ENCODE peak calls at places on chromosomes 3 and 15, in five cellular contexts. R, L, H, B and F are unnamed samples.

GRCh38 chr3:130811552-130811951 is 64.9 kb upstream of the PIK3R4 start:
- DNase-seq in R (no peak), L (no peak), H (no peak), B (no peak), F (no peak)

GRCh38 chr3:131110087-131110486 is 83.4 kb downstream of the NEK11 start:
- DNase-seq in R (peak; percentile 80), L (no peak), H (no peak), B (peak; percentile 62), F (no peak)

GRCh38 chr3:123723527-123724168 is 138.8 kb upstream of the HACD2 start:
- DNase-seq in R (peak; percentile 91), L (no peak), H (peak; percentile 54), B (peak; percentile 66), F (peak; percentile 88)

GRCh38 chr3:59749291-59749690 is 699.5 kb upstream of the CFAP20DC start:
- DNase-seq in R (no peak), L (no peak), H (no peak), B (no peak), F (peak; percentile 46)

GRCh38 chr3:15636028-15636709 is 34.6 kb downstream of the BTD start:
- DNase-seq in R (peak; percentile 87), L (no peak), H (peak; percentile 38), B (peak; percentile 17), F (peak; percentile 97)

GRCh38 chr15:82656641-82657266 is 9.6 kb upstream of the CPEB1 start:
- DNase-seq in R (no peak), L (no peak), H (no peak), B (no peak), F (no peak)

GRCh38 chr3:4279706-4280105 is 23.5 kb upstream of the SETMAR start:
- DNase-seq in R (no peak), L (no peak), H (no peak), B (no peak), F (no peak)

GRCh38 chr15:76448755-76449154 is 112.2 kb downstream of the ISL2 start:
- DNase-seq in R (peak; percentile 12), L (no peak), H (no peak), B (no peak), F (no peak)

GRCh38 chr15:86300371-86301106 is 220.9 kb downstream of the AGBL1 start:
- DNase-seq in R (no peak), L (no peak), H (no peak), B (peak; percentile 67), F (no peak)

GRCh38 chr15:66879968-66880367 is 177.9 kb downstream of the SMAD6 start:
- DNase-seq in R (no peak), L (no peak), H (no peak), B (no peak), F (no peak)

GRCh38 chr3:10955694-10956453 is 36.7 kb upstream of the SLC6A1 start:
- DNase-seq in R (no peak), L (peak; percentile 40), H (peak; percentile 68), B (no peak), F (no peak)

GRCh38 chr15:58229297-58229768 is 91.2 kb downstream of the AQP9 start:
- DNase-seq in R (peak; percentile 36), L (no peak), H (no peak), B (peak; percentile 56), F (no peak)

GRCh38 chr3:170049146-170050000 is 11.6 kb downstream of the GPR160 start:
- DNase-seq in R (no peak), L (no peak), H (no peak), B (no peak), F (peak; percentile 28)

GRCh38 chr3:157075693-157076420 is 84.1 kb downstream of the CCNL1 start:
- DNase-seq in R (no peak), L (no peak), H (no peak), B (peak; percentile 16), F (no peak)

GRCh38 chr3:192207239-192207638 is 520.1 kb downstream of the FGF12 start:
- DNase-seq in R (no peak), L (no peak), H (no peak), B (no peak), F (peak; percentile 48)

GRCh38 chr15:57333487-57333886 is 42.8 kb upstream of the CGNL1 start:
- DNase-seq in R (peak; percentile 72), L (no peak), H (no peak), B (no peak), F (no peak)

GRCh38 chr3:14853280-14853956 is 34.7 kb downstream of the FGD5 start:
- DNase-seq in R (no peak), L (no peak), H (no peak), B (no peak), F (no peak)

GRCh38 chr3:152452318-152452717 is 183.6 kb downstream of the MBNL1 start:
- DNase-seq in R (no peak), L (no peak), H (no peak), B (peak; percentile 65), F (peak; percentile 69)

GRCh38 chr15:38624248-38625214 is 59.9 kb upstream of the RASGRP1 start:
- DNase-seq in R (peak; percentile 3), L (no peak), H (no peak), B (peak; percentile 4), F (no peak)

GRCh38 chr15:40280260-40281056 is 2.4 kb downstream of the ANKRD63 start:
- DNase-seq in R (no peak), L (no peak), H (no peak), B (no peak), F (no peak)

GRCh38 chr3:127420825-127421224 is 133.0 kb upstream of the PRR20G start:
- DNase-seq in R (no peak), L (no peak), H (no peak), B (no peak), F (no peak)

GRCh38 chr3:13081603-13082360 is 8.6 kb upstream of the IQSEC1 start:
- DNase-seq in R (no peak), L (no peak), H (peak; percentile 63), B (no peak), F (no peak)

DNA sequence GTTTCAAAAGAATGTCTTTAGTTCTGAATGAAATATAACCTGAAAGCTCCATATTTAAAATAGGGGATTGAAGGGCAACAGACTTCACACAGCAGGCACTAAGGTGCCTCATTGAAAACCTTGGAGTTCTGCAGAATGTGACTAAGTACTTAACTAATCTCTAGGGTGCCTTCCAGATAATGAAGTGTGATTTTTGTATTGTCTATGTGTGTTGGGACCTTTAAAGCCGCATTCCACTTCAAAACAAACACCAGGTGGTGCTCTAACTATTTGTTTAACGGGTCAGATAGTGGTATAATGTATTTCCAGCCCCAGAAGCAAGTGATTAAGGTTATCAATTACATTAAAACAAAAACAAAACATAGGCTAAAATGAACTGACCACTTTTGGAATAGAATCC is 28.0 kb downstream of the TFG start:
- DNase-seq in R (peak; percentile 45), L (no peak), H (no peak), B (peak; percentile 25), F (peak; percentile 22)
- TF ChIP-seq CTCF in R (peak; percentile 45), L (no peak), H (peak; percentile 50), B (peak; percentile 19), F (peak; percentile 34)

GRCh38 chr3:46768061-46768460 is 50.4 kb upstream of the PRSS50 start:
- DNase-seq in R (no peak), L (no peak), H (no peak), B (no peak), F (no peak)
- H3K9me3 ChIP-seq in R (no peaks in the 10 kb centered on the region), L (peaks cover 9% of the 10 kb centered on the region), H (peaks cover 4% of the 10 kb centered on the region), B (peaks cover 5% of the 10 kb centered on the region), F (no peaks in the 10 kb centered on the region)

GRCh38 chr3:109191431-109191830 is 54.9 kb downstream of the C3orf85 start:
- DNase-seq in R (peak; percentile 3), L (no peak), H (no peak), B (no peak), F (peak; percentile 47)
- H3K27ac ChIP-seq in R (no peak overlapping the region), L (no peak overlapping the region), H (no peak overlapping the region), B (no peak overlapping the region), F (no peak overlapping the region)

DNA sequence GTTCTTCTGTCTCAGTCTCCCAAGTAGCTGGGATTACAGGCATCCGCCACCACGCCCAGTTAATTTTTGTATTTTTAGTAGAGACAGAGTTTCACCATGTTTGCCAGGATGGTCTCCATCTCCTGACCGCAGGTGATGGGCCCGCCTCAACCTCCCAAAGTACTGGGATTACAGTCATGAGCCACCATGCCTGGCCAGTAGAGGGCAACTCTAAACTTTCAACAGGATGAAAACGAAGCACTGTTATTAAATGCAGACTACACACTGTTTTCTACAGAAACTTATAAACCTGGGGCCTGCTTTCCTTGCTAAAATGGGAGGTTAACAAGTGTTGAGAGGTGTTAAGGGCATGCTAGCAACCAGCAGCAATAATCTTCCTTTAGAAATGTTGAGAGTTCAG is 7.6 kb downstream of the ARPC4 start:
- DNase-seq in R (no peak), L (no peak), H (no peak), B (no peak), F (no peak)
- TF ChIP-seq CTCF in R (peak; percentile 30), L (peak; percentile 9), H (peak; percentile 7), B (no peak), F (peak; percentile 29)

GRCh38 chr3:7436542-7436941 is 575.6 kb downstream of the GRM7 start:
- DNase-seq in R (no peak), L (no peak), H (no peak), B (no peak), F (no peak)
- H3K9me3 ChIP-seq in R (no peaks in the 10 kb centered on the region), L (no peaks in the 10 kb centered on the region), H (no peaks in the 10 kb centered on the region), B (no peaks in the 10 kb centered on the region), F (no peaks in the 10 kb centered on the region)

DNA sequence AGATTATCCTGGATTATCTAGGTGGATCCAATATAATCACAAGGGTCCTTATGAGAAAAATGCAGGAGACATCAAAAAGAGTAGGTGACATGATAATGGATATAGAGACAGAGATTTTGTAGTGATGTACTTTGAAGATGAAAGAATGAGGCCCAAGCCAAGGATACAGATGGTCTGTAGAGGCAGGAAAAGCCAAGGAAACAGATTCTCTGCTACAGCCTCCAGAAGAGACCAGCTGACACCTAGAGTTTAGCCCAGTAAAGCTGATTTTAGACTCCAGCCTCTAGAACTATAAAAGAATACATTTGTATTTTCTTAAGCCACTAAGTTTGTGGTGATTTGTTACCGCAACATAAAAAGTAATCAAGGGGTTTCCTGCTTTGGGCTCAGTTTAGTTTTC is 64.8 kb downstream of the STRIT1 start:
- DNase-seq in R (no peak), L (no peak), H (no peak), B (no peak), F (no peak)
- H3K27ac ChIP-seq in R (no peak overlapping the region), L (no peak overlapping the region), H (no peak overlapping the region), B (no peak overlapping the region), F (no peak overlapping the region)